ENCODE peak calls at places on chromosomes 3 and 15, in eight cellular contexts. One of them, this sample, is unnamed. For H3K4me1, the result is how much of the 10 kb centered on the place peaks cover.

GRCh38 chr3:128466840-128467541 is at the start of gene DNAJB8:
- DNase-seq in adrenal gland: no peak
- DNase-seq in CD4-positive, alpha-beta memory T cell: no peak
- DNase-seq in pancreas: no peak
- DNase-seq in BE2C: no peak
- DNase-seq in spleen: no peak
- DNase-seq in mesendoderm: no peak
- DNase-seq in uterus: no peak
- DNase-seq in this sample: no peak

GRCh38 chr15:59828871-59829270 is 139.8 kb upstream of the BNIP2 start:
- DNase-seq in adrenal gland: no peak
- DNase-seq in CD4-positive, alpha-beta memory T cell: no peak
- DNase-seq in pancreas: no peak
- DNase-seq in BE2C: no peak
- DNase-seq in spleen: no peak
- DNase-seq in mesendoderm: no peak
- DNase-seq in uterus: no peak
- DNase-seq in this sample: no peak

GRCh38 chr3:177203689-177204395 is 6.6 kb upstream of the TBL1XR1 start:
- DNase-seq in adrenal gland: no peak
- DNase-seq in CD4-positive, alpha-beta memory T cell: no peak
- DNase-seq in pancreas: no peak
- DNase-seq in BE2C: no peak
- DNase-seq in spleen: peak
- DNase-seq in mesendoderm: no peak
- DNase-seq in uterus: no peak
- DNase-seq in this sample: no peak

GRCh38 chr3:12218161-12218560 is 59.4 kb upstream of the TIMP4 start:
- DNase-seq in adrenal gland: no peak
- DNase-seq in CD4-positive, alpha-beta memory T cell: no peak
- DNase-seq in pancreas: no peak
- DNase-seq in BE2C: no peak
- DNase-seq in spleen: no peak
- DNase-seq in mesendoderm: no peak
- DNase-seq in uterus: no peak
- DNase-seq in this sample: no peak

GRCh38 chr15:70633394-70633793 is 130.0 kb downstream of the UACA start:
- DNase-seq in adrenal gland: peak
- DNase-seq in CD4-positive, alpha-beta memory T cell: no peak
- DNase-seq in pancreas: no peak
- DNase-seq in BE2C: no peak
- DNase-seq in spleen: no peak
- DNase-seq in mesendoderm: peak
- DNase-seq in uterus: no peak
- DNase-seq in this sample: peak

GRCh38 chr3:188152660-188153497 is 1.1 kb upstream of the LPP start:
- DNase-seq in adrenal gland: peak
- DNase-seq in CD4-positive, alpha-beta memory T cell: no peak
- DNase-seq in pancreas: peak
- DNase-seq in BE2C: peak
- DNase-seq in spleen: peak
- DNase-seq in mesendoderm: peak
- DNase-seq in uterus: peak
- DNase-seq in this sample: peak

GRCh38 chr3:111796566-111796965 is 62.5 kb upstream of the PHLDB2 start:
- DNase-seq in adrenal gland: no peak
- DNase-seq in CD4-positive, alpha-beta memory T cell: no peak
- DNase-seq in pancreas: no peak
- DNase-seq in BE2C: no peak
- DNase-seq in spleen: no peak
- DNase-seq in mesendoderm: no peak
- DNase-seq in uterus: no peak
- DNase-seq in this sample: no peak

GRCh38 chr3:72969766-72970165 is 26.8 kb upstream of the PPP4R2 start:
- DNase-seq in adrenal gland: no peak
- DNase-seq in CD4-positive, alpha-beta memory T cell: no peak
- DNase-seq in pancreas: no peak
- DNase-seq in BE2C: no peak
- DNase-seq in spleen: no peak
- DNase-seq in mesendoderm: no peak
- DNase-seq in uterus: no peak
- DNase-seq in this sample: no peak

GRCh38 chr15:58081446-58081845 is 15.9 kb upstream of the ALDH1A2 start:
- DNase-seq in adrenal gland: no peak
- DNase-seq in CD4-positive, alpha-beta memory T cell: no peak
- DNase-seq in pancreas: no peak
- DNase-seq in BE2C: no peak
- DNase-seq in spleen: no peak
- DNase-seq in mesendoderm: no peak
- DNase-seq in uterus: no peak
- DNase-seq in this sample: no peak

GRCh38 chr3:189799366-189799765 is 168.2 kb downstream of the TP63 start:
- DNase-seq in adrenal gland: no peak
- DNase-seq in CD4-positive, alpha-beta memory T cell: no peak
- DNase-seq in pancreas: no peak
- DNase-seq in BE2C: no peak
- DNase-seq in spleen: no peak
- DNase-seq in mesendoderm: no peak
- DNase-seq in uterus: no peak
- DNase-seq in this sample: no peak

GRCh38 chr3:177944228-177944661 is 592.0 kb upstream of the KCNMB2 start:
- DNase-seq in adrenal gland: no peak
- DNase-seq in CD4-positive, alpha-beta memory T cell: peak
- DNase-seq in pancreas: no peak
- DNase-seq in BE2C: no peak
- DNase-seq in spleen: no peak
- DNase-seq in mesendoderm: no peak
- DNase-seq in uterus: no peak
- DNase-seq in this sample: peak

GRCh38 chr15:85761635-85762034 is 33.1 kb downstream of the KLHL25 start:
- DNase-seq in adrenal gland: no peak
- DNase-seq in CD4-positive, alpha-beta memory T cell: no peak
- DNase-seq in pancreas: no peak
- DNase-seq in BE2C: no peak
- DNase-seq in spleen: peak
- DNase-seq in mesendoderm: no peak
- DNase-seq in uterus: no peak
- DNase-seq in this sample: no peak

GRCh38 chr3:138449490-138449889 is 15.1 kb downstream of the ESYT3 start:
- DNase-seq in adrenal gland: no peak
- DNase-seq in CD4-positive, alpha-beta memory T cell: no peak
- DNase-seq in pancreas: no peak
- DNase-seq in BE2C: no peak
- DNase-seq in spleen: peak
- DNase-seq in mesendoderm: no peak
- DNase-seq in uterus: no peak
- DNase-seq in this sample: peak

GRCh38 chr3:16869606-16870005 is 15.1 kb upstream of the PLCL2 start:
- DNase-seq in adrenal gland: no peak
- DNase-seq in CD4-positive, alpha-beta memory T cell: no peak
- DNase-seq in pancreas: no peak
- DNase-seq in BE2C: no peak
- DNase-seq in spleen: no peak
- DNase-seq in mesendoderm: no peak
- DNase-seq in uterus: no peak
- DNase-seq in this sample: no peak

GRCh38 chr3:23746473-23746872 is 59.3 kb upstream of the UBE2E1 start:
- DNase-seq in adrenal gland: no peak
- DNase-seq in CD4-positive, alpha-beta memory T cell: no peak
- DNase-seq in pancreas: no peak
- DNase-seq in BE2C: no peak
- DNase-seq in spleen: no peak
- DNase-seq in mesendoderm: peak
- DNase-seq in uterus: no peak
- DNase-seq in this sample: no peak

GRCh38 chr3:40642812-40643211 is 118.1 kb downstream of the ZNF621 start:
- DNase-seq in adrenal gland: no peak
- DNase-seq in CD4-positive, alpha-beta memory T cell: no peak
- DNase-seq in pancreas: no peak
- DNase-seq in BE2C: no peak
- DNase-seq in spleen: no peak
- DNase-seq in mesendoderm: no peak
- DNase-seq in uterus: no peak
- DNase-seq in this sample: no peak

GRCh38 chr3:120160050-120160449 is 65.8 kb upstream of the GSK3B start:
- DNase-seq in adrenal gland: peak
- DNase-seq in CD4-positive, alpha-beta memory T cell: no peak
- DNase-seq in pancreas: no peak
- DNase-seq in BE2C: no peak
- DNase-seq in spleen: no peak
- DNase-seq in mesendoderm: peak
- DNase-seq in uterus: no peak
- DNase-seq in this sample: peak

GRCh38 chr3:141250342-141250741 is 18.7 kb downstream of the PXYLP1 start:
- DNase-seq in adrenal gland: no peak
- DNase-seq in CD4-positive, alpha-beta memory T cell: no peak
- DNase-seq in pancreas: no peak
- DNase-seq in BE2C: no peak
- DNase-seq in spleen: no peak
- DNase-seq in mesendoderm: peak
- DNase-seq in uterus: no peak
- DNase-seq in this sample: no peak

GRCh38 chr15:68639926-68640600 is 61.3 kb downstream of the CORO2B start:
- DNase-seq in adrenal gland: no peak
- DNase-seq in CD4-positive, alpha-beta memory T cell: no peak
- DNase-seq in pancreas: no peak
- DNase-seq in BE2C: no peak
- DNase-seq in spleen: peak
- DNase-seq in mesendoderm: no peak
- DNase-seq in uterus: peak
- DNase-seq in this sample: peak
- H3K4me1 ChIP-seq in adrenal gland: under half
- H3K4me1 ChIP-seq in CD4-positive, alpha-beta memory T cell: under half
- H3K4me1 ChIP-seq in pancreas: under half
- H3K4me1 ChIP-seq in BE2C: under half
- H3K4me1 ChIP-seq in spleen: under half
- H3K4me1 ChIP-seq in mesendoderm: under half
- H3K4me1 ChIP-seq in uterus: under half
- H3K4me1 ChIP-seq in this sample: under half

GRCh38 chr15:89808160-89808870 is 6.3 kb downstream of the ANPEP start:
- DNase-seq in adrenal gland: no peak
- DNase-seq in CD4-positive, alpha-beta memory T cell: no peak
- DNase-seq in pancreas: no peak
- DNase-seq in BE2C: no peak
- DNase-seq in spleen: peak
- DNase-seq in mesendoderm: no peak
- DNase-seq in uterus: no peak
- DNase-seq in this sample: no peak
- H3K4me1 ChIP-seq in adrenal gland: under half
- H3K4me1 ChIP-seq in CD4-positive, alpha-beta memory T cell: under half
- H3K4me1 ChIP-seq in pancreas: under half
- H3K4me1 ChIP-seq in BE2C: under half
- H3K4me1 ChIP-seq in spleen: under half
- H3K4me1 ChIP-seq in mesendoderm: under half
- H3K4me1 ChIP-seq in uterus: under half
- H3K4me1 ChIP-seq in this sample: under half

DNA sequence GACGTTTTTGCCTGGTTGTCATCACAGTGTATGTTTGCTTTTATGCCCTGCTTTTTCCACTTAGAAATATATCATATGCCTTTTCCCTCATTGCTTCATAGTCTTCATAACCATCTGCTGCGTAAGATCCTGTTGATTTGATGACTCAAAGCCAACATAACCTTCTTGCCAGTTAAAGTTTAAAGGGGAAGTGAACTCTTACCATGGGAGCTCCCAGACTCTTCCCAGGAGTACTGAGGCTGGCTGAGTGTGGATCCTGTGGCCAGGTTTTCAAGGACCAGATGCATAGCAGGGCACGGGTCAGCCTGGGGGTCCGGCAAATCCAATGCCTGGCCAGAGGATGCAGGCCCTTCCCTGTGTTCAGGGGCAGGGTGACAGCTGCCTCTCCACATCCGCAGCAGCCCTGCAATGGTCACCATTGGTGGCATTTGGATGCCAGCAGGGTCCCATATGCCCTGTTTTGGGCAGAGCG is 42.0 kb upstream of the SACM1L start:
- DNase-seq in adrenal gland: peak
- DNase-seq in CD4-positive, alpha-beta memory T cell: no peak
- DNase-seq in pancreas: no peak
- DNase-seq in BE2C: no peak
- DNase-seq in spleen: no peak
- DNase-seq in mesendoderm: no peak
- DNase-seq in uterus: no peak
- DNase-seq in this sample: peak
- H3K4me1 ChIP-seq in adrenal gland: under half
- H3K4me1 ChIP-seq in CD4-positive, alpha-beta memory T cell: under half
- H3K4me1 ChIP-seq in pancreas: under half
- H3K4me1 ChIP-seq in BE2C: under half
- H3K4me1 ChIP-seq in spleen: under half
- H3K4me1 ChIP-seq in mesendoderm: under half
- H3K4me1 ChIP-seq in uterus: under half
- H3K4me1 ChIP-seq in this sample: half or more

DNA sequence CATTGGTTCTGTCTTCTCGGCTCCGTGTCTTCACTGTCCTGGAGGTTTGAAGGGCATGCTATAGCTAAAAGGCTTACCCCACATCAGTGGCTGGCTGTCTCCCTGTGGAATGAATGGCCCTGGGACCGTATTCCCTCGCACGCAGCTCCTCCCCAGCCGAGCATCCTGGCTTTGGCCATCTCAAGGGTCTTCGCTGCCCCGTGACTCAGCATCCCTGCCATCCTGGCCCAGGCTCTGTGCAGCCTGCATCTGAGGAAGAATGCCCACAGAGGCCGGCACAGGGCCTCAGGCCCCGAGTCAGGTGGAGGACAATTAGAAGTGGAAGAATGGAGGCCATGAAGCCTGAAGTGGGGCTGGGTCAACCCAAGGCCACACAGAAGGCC is 11.0 kb downstream of the LOXL1 start:
- DNase-seq in adrenal gland: no peak
- DNase-seq in CD4-positive, alpha-beta memory T cell: no peak
- DNase-seq in pancreas: no peak
- DNase-seq in BE2C: no peak
- DNase-seq in spleen: peak
- DNase-seq in mesendoderm: no peak
- DNase-seq in uterus: no peak
- DNase-seq in this sample: no peak
- H3K4me1 ChIP-seq in adrenal gland: under half
- H3K4me1 ChIP-seq in CD4-positive, alpha-beta memory T cell: under half
- H3K4me1 ChIP-seq in pancreas: under half
- H3K4me1 ChIP-seq in BE2C: under half
- H3K4me1 ChIP-seq in spleen: under half
- H3K4me1 ChIP-seq in mesendoderm: under half
- H3K4me1 ChIP-seq in uterus: under half
- H3K4me1 ChIP-seq in this sample: half or more

DNA sequence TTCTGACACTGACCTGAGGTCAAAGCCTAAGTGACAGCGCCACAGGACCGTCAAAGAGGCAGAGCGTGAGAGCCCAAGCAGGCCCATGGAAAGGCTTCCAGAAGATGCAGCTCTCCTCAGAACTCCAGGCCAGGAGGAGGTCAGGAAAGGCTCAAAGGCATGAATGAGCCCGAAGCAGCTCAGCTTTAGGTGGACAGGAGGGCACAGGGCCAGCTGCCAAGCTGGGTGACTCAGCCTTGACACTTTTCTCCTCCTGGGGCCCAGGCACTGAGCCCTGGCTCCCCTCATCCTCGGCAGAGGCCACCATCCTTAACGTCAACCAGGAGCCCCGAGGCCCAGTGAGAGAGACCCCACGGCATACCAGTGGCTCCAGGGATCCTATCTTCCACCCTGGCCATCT is 62.9 kb downstream of the ADCY5 start:
- DNase-seq in adrenal gland: peak
- DNase-seq in CD4-positive, alpha-beta memory T cell: no peak
- DNase-seq in pancreas: no peak
- DNase-seq in BE2C: no peak
- DNase-seq in spleen: peak
- DNase-seq in mesendoderm: no peak
- DNase-seq in uterus: peak
- DNase-seq in this sample: peak
- H3K4me1 ChIP-seq in adrenal gland: under half
- H3K4me1 ChIP-seq in CD4-positive, alpha-beta memory T cell: under half
- H3K4me1 ChIP-seq in pancreas: under half
- H3K4me1 ChIP-seq in BE2C: under half
- H3K4me1 ChIP-seq in spleen: under half
- H3K4me1 ChIP-seq in mesendoderm: under half
- H3K4me1 ChIP-seq in uterus: under half
- H3K4me1 ChIP-seq in this sample: under half